ENCODE peak calls at places on chromosomes 7 and 10, in five cellular contexts. X, T, B, J and V are unnamed samples.

GRCh38 chr7:4042402-4042801 is 639.7 kb upstream of the FOXK1 start:
- DNase-seq in X (no peak), T (no peak), B (no peak), J (no peak), V (no peak)

GRCh38 chr7:94145602-94146001 is 141.4 kb upstream of the BET1 start:
- DNase-seq in X (no peak), T (no peak), B (peak; percentile 45), J (peak; percentile 29), V (no peak)

GRCh38 chr10:113945687-113946085 is 91.2 kb downstream of the NHLRC2 start:
- DNase-seq in X (no peak), T (no peak), B (no peak), J (no peak), V (no peak)

GRCh38 chr7:151167197-151167911 is at the start of gene GBX1:
- DNase-seq in X (no peak), T (no peak), B (peak; percentile 26), J (no peak), V (no peak)

GRCh38 chr10:43258032-43258921 is 8.6 kb downstream of the RASGEF1A start:
- DNase-seq in X (no peak), T (no peak), B (no peak), J (no peak), V (no peak)

GRCh38 chr7:57385668-57386067 is 64.3 kb upstream of the ZNF716 start:
- DNase-seq in X (no peak), T (no peak), B (no peak), J (no peak), V (no peak)

GRCh38 chr10:129694633-129695356 is 227.8 kb downstream of the MGMT start:
- DNase-seq in X (peak; percentile 72), T (no peak), B (peak; percentile 61), J (peak; percentile 17), V (no peak)

GRCh38 chr10:83182076-83182475 is 957.2 kb upstream of the GHITM start:
- DNase-seq in X (no peak), T (no peak), B (no peak), J (no peak), V (no peak)

GRCh38 chr7:42254217-42254616 is 17.2 kb upstream of the GLI3 start:
- DNase-seq in X (no peak), T (peak; percentile 60), B (peak; percentile 72), J (peak; percentile 88), V (no peak)

GRCh38 chr10:25682203-25682950 is 251.7 kb upstream of the MYO3A start:
- DNase-seq in X (no peak), T (peak; percentile 2), B (peak; percentile 4), J (peak; percentile 91), V (no peak)

GRCh38 chr10:99872367-99873162 is 90.1 kb downstream of the ABCC2 start:
- DNase-seq in X (no peak), T (peak; percentile 18), B (no peak), J (peak; percentile 24), V (no peak)

GRCh38 chr10:28679941-28680752 is 2.8 kb downstream of the BAMBI start:
- DNase-seq in X (no peak), T (peak; percentile 10), B (peak; percentile 17), J (peak; percentile 50), V (no peak)

GRCh38 chr10:119862524-119862923 is 10.1 kb downstream of the MCMBP start:
- DNase-seq in X (no peak), T (no peak), B (no peak), J (no peak), V (no peak)

GRCh38 chr10:30812018-30812851 is 182.7 kb upstream of the LYZL2 start:
- DNase-seq in X (peak; percentile 34), T (no peak), B (peak; percentile 95), J (peak; percentile 94), V (no peak)

GRCh38 chr7:29289156-29290021 is 94.8 kb downstream of the CHN2 start:
- DNase-seq in X (peak; percentile 46), T (no peak), B (peak; percentile 71), J (peak; percentile 77), V (no peak)

GRCh38 chr7:114243019-114243507 is 171.6 kb upstream of the FOXP2 start:
- DNase-seq in X (no peak), T (peak; percentile 10), B (peak; percentile 4), J (no peak), V (no peak)

GRCh38 chr7:108311446-108312168 is 144.6 kb downstream of the NRCAM start:
- DNase-seq in X (no peak), T (peak; percentile 95), B (peak; percentile 41), J (peak; percentile 68), V (no peak)

GRCh38 chr7:155466814-155467675 is 9.1 kb downstream of the EN2 start:
- DNase-seq in X (no peak), T (no peak), B (no peak), J (no peak), V (no peak)

GRCh38 chr7:63233881-63234280 is 764.8 kb upstream of the ZNF722 start:
- DNase-seq in X (no peak), T (no peak), B (no peak), J (no peak), V (no peak)

GRCh38 chr10:95745487-95745886 is 10.5 kb upstream of the ENTPD1 start:
- DNase-seq in X (no peak), T (no peak), B (no peak), J (no peak), V (no peak)

GRCh38 chr7:136009488-136010079 is 32.4 kb upstream of the MTPN start:
- DNase-seq in X (no peak), T (peak; percentile 17), B (peak; percentile 68), J (peak; percentile 68), V (peak; percentile 51)

DNA sequence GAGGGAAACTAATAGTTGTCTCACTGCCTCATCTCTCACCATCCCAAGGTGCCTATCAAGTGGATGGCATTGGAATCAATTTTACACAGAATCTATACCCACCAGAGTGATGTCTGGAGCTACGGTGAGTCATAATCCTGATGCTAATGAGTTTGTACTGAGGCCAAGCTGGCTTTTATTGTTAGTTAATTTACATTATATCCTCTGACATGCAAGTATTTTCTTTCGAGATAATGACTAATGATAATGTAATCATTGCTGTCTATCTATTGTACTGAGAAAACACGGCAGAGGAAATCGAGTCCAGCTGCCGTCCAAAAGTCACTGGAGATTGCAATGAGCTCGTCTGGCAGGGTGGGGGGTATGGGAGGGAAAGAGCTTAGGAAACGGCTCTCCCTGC is 172.4 kb upstream of the LANCL2 start:
- DNase-seq in X (no peak), T (peak; percentile 32), B (peak; percentile 82), J (peak; percentile 43), V (no peak)
- H3K4me1 ChIP-seq in X (peaks cover 42% of the 10 kb centered on the region), T (peaks cover 5% of the 10 kb centered on the region), B (peaks cover 20% of the 10 kb centered on the region), J (peaks cover 4% of the 10 kb centered on the region), V (no peaks in the 10 kb centered on the region)

GRCh38 chr7:26078437-26079362 is 73.3 kb upstream of the NFE2L3 start:
- DNase-seq in X (peak; percentile 53), T (peak; percentile 60), B (peak; percentile 18), J (peak; percentile 42), V (peak; percentile 82)
- H3K27ac ChIP-seq in X (no peak overlapping the region), T (no peak overlapping the region), B (no peak overlapping the region), J (no peak overlapping the region), V (no peak overlapping the region)

GRCh38 chr10:29722777-29723176 is 88.0 kb upstream of the SVIL start:
- DNase-seq in X (no peak), T (no peak), B (no peak), J (no peak), V (no peak)
- H3K9me3 ChIP-seq in X (peaks cover 18% of the 10 kb centered on the region), T (peaks cover 2% of the 10 kb centered on the region), B (no peaks in the 10 kb centered on the region), J (no peaks in the 10 kb centered on the region), V (no peaks in the 10 kb centered on the region)

GRCh38 chr10:5618042-5618441 is 48.4 kb downstream of the ASB13 start:
- DNase-seq in X (no peak), T (peak; percentile 84), B (no peak), J (no peak), V (no peak)
- H3K4me1 ChIP-seq in X (peaks cover 23% of the 10 kb centered on the region), T (peaks cover 54% of the 10 kb centered on the region), B (peaks cover 7% of the 10 kb centered on the region), J (peaks cover 10% of the 10 kb centered on the region), V (no peaks in the 10 kb centered on the region)

GRCh38 chr10:60479305-60480020 is 89.8 kb upstream of the ANK3 start:
- DNase-seq in X (no peak), T (peak; percentile 27), B (no peak), J (no peak), V (no peak)
- H3K27ac ChIP-seq in X (no peak overlapping the region), T (no peak overlapping the region), B (no peak overlapping the region), J (no peak overlapping the region), V (no peak overlapping the region)

GRCh38 chr10:89591111-89591795 is 53.8 kb downstream of the PANK1 start:
- DNase-seq in X (peak; percentile 27), T (no peak), B (no peak), J (peak; percentile 28), V (no peak)

GRCh38 chr10:89588671-89589070 is 53.3 kb upstream of the SLC16A12 start:
- DNase-seq in X (no peak), T (no peak), B (peak; percentile 54), J (peak; percentile 21), V (no peak)

GRCh38 chr10:89591796-89592271 is 53.2 kb downstream of the PANK1 start:
- DNase-seq in X (no peak), T (no peak), B (peak; percentile 60), J (peak; percentile 21), V (no peak)

GRCh38 chr10:89590326-89590725 is 54.7 kb downstream of the PANK1 start:
- DNase-seq in X (no peak), T (no peak), B (no peak), J (no peak), V (no peak)

DNA sequence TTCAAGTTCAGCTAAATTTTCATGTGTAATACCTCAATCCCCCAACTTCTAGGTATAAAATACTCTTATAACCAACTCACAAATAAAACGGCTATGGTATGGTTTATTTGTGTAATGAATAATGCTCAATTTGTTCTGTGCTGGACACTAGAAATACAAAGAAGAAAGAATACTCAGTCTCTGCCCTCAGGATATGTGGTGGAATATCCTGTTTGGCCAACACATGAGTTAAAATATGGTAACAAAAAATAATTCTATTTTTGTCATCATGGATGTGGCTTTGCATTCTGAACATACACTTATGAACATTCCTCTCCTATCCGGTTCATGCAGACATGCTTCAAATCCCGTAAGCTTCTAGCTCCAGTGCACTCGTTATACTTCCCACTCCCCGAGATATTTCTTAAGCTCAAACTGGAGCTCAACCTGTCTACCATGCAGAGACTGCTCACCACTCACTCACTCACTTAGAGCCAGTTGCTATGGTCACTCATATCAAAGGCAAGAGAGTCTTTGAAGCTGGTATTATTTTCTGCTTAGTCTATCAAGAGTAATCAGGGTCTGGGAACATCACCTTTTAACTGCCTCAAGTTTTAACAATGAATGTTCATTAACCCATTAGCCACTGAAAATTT is 53.8 kb upstream of the SLC16A12 start:
- DNase-seq in X (no peak), T (peak; percentile 10), B (no peak), J (no peak), V (no peak)
- H3K9me3 ChIP-seq in X (no peaks in the 10 kb centered on the region), T (no peaks in the 10 kb centered on the region), B (no peaks in the 10 kb centered on the region), J (no peaks in the 10 kb centered on the region), V (no peaks in the 10 kb centered on the region)

DNA sequence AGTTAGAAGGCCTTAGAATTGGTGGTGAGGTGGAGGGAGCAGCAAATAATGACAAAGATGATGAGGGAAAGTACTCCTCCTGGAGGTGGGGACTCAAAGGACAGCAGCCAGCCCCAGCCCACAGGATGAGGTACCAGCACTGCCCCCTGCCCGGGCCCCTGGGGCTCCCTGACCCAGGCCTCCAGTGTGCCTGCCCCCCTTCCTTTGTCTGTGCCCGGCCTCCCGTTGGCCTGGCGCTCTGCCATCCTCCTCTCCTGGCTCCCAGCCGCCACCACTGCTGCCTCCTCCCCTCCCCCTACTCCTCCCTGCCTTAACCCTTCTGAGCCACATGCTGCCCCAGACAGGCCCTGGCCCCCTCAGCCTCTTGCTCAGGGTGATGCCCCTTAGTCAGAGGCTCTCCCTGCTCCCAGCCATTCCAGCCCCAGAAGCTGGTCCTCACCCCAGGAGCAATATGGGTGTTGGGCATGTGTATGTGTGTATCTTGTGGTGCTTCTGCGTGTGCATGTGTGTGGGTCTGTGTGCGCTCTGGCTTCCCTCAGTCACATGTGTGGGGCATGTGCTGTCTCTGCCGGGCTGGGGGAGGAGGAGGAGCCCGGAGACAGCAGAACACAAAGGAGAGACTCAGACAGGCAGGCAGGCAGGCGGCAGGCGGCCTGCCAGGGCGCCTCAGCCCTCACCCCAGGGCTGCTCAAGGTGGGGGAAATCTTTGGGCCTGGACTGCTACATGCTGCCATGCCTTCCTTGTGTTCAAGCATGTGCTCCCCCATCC is 2.6 kb downstream of the LDB1 start:
- DNase-seq in X (peak; percentile 86), T (peak; percentile 56), B (peak; percentile 89), J (peak; percentile 89), V (peak; percentile 68)
- H3K4me1 ChIP-seq in X (peaks cover 93% of the 10 kb centered on the region), T (peaks cover 55% of the 10 kb centered on the region), B (peaks cover 40% of the 10 kb centered on the region), J (peaks cover 59% of the 10 kb centered on the region), V (peaks cover 62% of the 10 kb centered on the region)